ENCODE peak calls at places on chromosomes 7 and 10, in ten cellular contexts. O, L, C, K, P, Y, W, S, H and U are unnamed samples.

GRCh38 chr7:94643771-94644545 is 12.0 kb downstream of the SGCE start:
- DNase-seq in C (no peak), W (no peak), H (no peak), Y (no peak), S (no peak), O (no peak), K (no peak), P (no peak), L (no peak), U (no peak)

GRCh38 chr10:2925631-2926030 is 141.7 kb upstream of the PFKP start:
- DNase-seq in C (peak), Y (no peak), S (peak), H (no peak), L (no peak), P (no peak), W (no peak), K (no peak), O (no peak), U (no peak)

GRCh38 chr10:78557433-78557925 is 511.3 kb upstream of the ZMIZ1 start:
- DNase-seq in C (no peak), Y (no peak), S (no peak), P (no peak), O (no peak), H (no peak), K (no peak), L (no peak), W (no peak), U (no peak)

GRCh38 chr7:134750083-134751062 is 29.1 kb upstream of the CALD1 start:
- DNase-seq in O (peak), Y (no peak), C (peak), H (no peak), S (peak), P (no peak), W (no peak), L (no peak), K (peak), U (no peak)

GRCh38 chr10:46550076-46550790 is 6.2 kb downstream of the GPRIN2 start:
- DNase-seq in P (no peak), W (no peak), L (no peak), K (no peak), S (no peak), Y (no peak), O (no peak), H (no peak), C (no peak), U (no peak)

GRCh38 chr7:106767498-106768323 is 97.4 kb upstream of the PIK3CG start:
- DNase-seq in H (no peak), C (no peak), K (no peak), O (no peak), Y (no peak), S (no peak), P (no peak), L (no peak), W (no peak), U (no peak)

GRCh38 chr10:72952189-72952900 is 2.3 kb downstream of the PLA2G12B start:
- DNase-seq in L (no peak), W (no peak), O (no peak), H (peak), C (no peak), P (no peak), S (no peak), Y (no peak), K (no peak), U (no peak)

GRCh38 chr7:1042161-1042833 is 2.0 kb upstream of the GPR146 start:
- DNase-seq in S (no peak), K (no peak), H (no peak), L (no peak), W (no peak), P (no peak), O (no peak), C (no peak), Y (no peak), U (no peak)

GRCh38 chr7:367351-367841 is 77.4 kb downstream of the FOXL3 start:
- DNase-seq in C (no peak), H (no peak), O (no peak), K (no peak), L (no peak), W (no peak), Y (no peak), S (no peak), P (no peak), U (no peak)

GRCh38 chr7:156223935-156224334 is 411.7 kb upstream of the SHH start:
- DNase-seq in S (no peak), W (no peak), H (no peak), L (no peak), O (no peak), Y (no peak), K (no peak), C (no peak), P (no peak), U (no peak)

GRCh38 chr7:134284952-134285351 is 31.8 kb downstream of the SLC35B4 start:
- DNase-seq in L (no peak), W (no peak), S (no peak), K (no peak), O (no peak), P (no peak), C (no peak), Y (no peak), H (no peak), U (no peak)

GRCh38 chr10:30736685-30737232 is 107.2 kb upstream of the LYZL2 start:
- DNase-seq in H (no peak), S (peak), W (no peak), L (no peak), K (no peak), O (no peak), C (no peak), Y (no peak), P (peak), U (peak)

GRCh38 chr7:157795199-157795598 is 458.4 kb downstream of the DNAJB6 start:
- DNase-seq in W (no peak), O (no peak), C (no peak), L (no peak), Y (peak), P (no peak), H (no peak), K (no peak), S (no peak), U (no peak)

GRCh38 chr7:117582219-117582704 is 102.4 kb downstream of the CFTR start:
- DNase-seq in C (no peak), W (no peak), S (peak), O (no peak), Y (no peak), K (no peak), H (no peak), L (no peak), P (peak), U (no peak)

GRCh38 chr10:102919992-102920736 is 2.1 kb downstream of the CNNM2 start:
- DNase-seq in L (no peak), K (no peak), C (no peak), Y (no peak), H (no peak), P (no peak), S (peak), W (no peak), O (no peak), U (no peak)

GRCh38 chr10:76082956-76083355 is 651.5 kb downstream of the LRMDA start:
- DNase-seq in W (no peak), S (peak), P (no peak), C (no peak), L (no peak), K (no peak), O (no peak), Y (no peak), H (no peak), U (no peak)

GRCh38 chr7:121394709-121395140 is 1.4 kb downstream of the FAM3C start:
- DNase-seq in Y (no peak), O (no peak), K (no peak), S (peak), C (no peak), L (no peak), P (no peak), H (no peak), W (no peak), U (no peak)

GRCh38 chr7:103656221-103656620 is 210.2 kb upstream of the SLC26A5 start:
- DNase-seq in O (no peak), K (no peak), Y (no peak), S (no peak), P (no peak), C (no peak), W (no peak), L (no peak), H (no peak), U (no peak)

GRCh38 chr7:142440219-142441073 is 182.6 kb upstream of the PRSS58 start:
- DNase-seq in W (no peak), C (no peak), Y (no peak), K (no peak), L (no peak), S (peak), H (no peak), P (peak), O (no peak), U (no peak)

GRCh38 chr10:127872011-127872741 is 20.6 kb downstream of the CLRN3 start:
- DNase-seq in O (no peak), L (no peak), H (no peak), Y (no peak), P (no peak), K (no peak), S (no peak), W (no peak), C (no peak), U (no peak)

GRCh38 chr7:322111-322671 is 32.2 kb downstream of the FOXL3 start:
- DNase-seq in C (peak), H (peak), K (peak), P (no peak), S (peak), Y (no peak), W (no peak), O (peak), L (peak), U (no peak)

GRCh38 chr10:60681103-60681502 is 97.2 kb upstream of the CDK1 start:
- DNase-seq in Y (no peak), O (no peak), H (no peak), P (no peak), W (no peak), K (no peak), S (peak), C (no peak), L (no peak), U (no peak)

GRCh38 chr7:46080595-46081159 is 159.6 kb upstream of the IGFBP3 start:
- DNase-seq in W (no peak), S (no peak), H (no peak), K (no peak), O (no peak), L (no peak), C (no peak), P (no peak), Y (no peak), U (no peak)

GRCh38 chr7:105010538-105011523 is 3.2 kb upstream of the KMT2E start:
- DNase-seq in L (no peak), P (no peak), O (no peak), H (no peak), S (peak), W (no peak), C (no peak), Y (no peak), K (no peak), U (no peak)

GRCh38 chr7:69534461-69535041 is 63.7 kb upstream of the AUTS2 start:
- DNase-seq in P (no peak), W (no peak), C (no peak), H (no peak), Y (no peak), L (no peak), K (no peak), O (no peak), S (no peak), U (no peak)

GRCh38 chr10:97850446-97850845 is 803 bp downstream of the GOLGA7B start:
- DNase-seq in K (no peak), H (no peak), P (no peak), O (no peak), L (no peak), W (no peak), Y (no peak), S (no peak), C (no peak), U (no peak)

GRCh38 chr7:3807825-3808224 is 506.8 kb downstream of the SDK1 start:
- DNase-seq in W (no peak), K (no peak), C (no peak), H (no peak), S (no peak), Y (no peak), L (no peak), P (no peak), O (no peak), U (no peak)

GRCh38 chr10:42836096-42836495 is 53.5 kb downstream of the BMS1 start:
- DNase-seq in L (no peak), W (no peak), Y (no peak), P (no peak), S (no peak), K (no peak), C (no peak), O (no peak), H (no peak), U (no peak)

GRCh38 chr7:70698219-70698832 is 433.6 kb upstream of the GALNT17 start:
- DNase-seq in H (peak), C (no peak), W (peak), L (peak), S (peak), Y (peak), P (peak), K (no peak), O (no peak), U (no peak)

GRCh38 chr7:16091951-16092350 is 329.4 kb downstream of the CRPPA start:
- DNase-seq in W (no peak), S (no peak), Y (no peak), L (no peak), O (no peak), C (no peak), H (no peak), K (no peak), P (no peak), U (no peak)

GRCh38 chr7:1818581-1819200 is 148.6 kb downstream of the ELFN1 start:
- DNase-seq in P (no peak), W (no peak), O (no peak), Y (peak), C (no peak), K (no peak), H (peak), S (no peak), L (no peak), U (no peak)

GRCh38 chr7:20928022-20928421 is 141.3 kb upstream of the SP8 start:
- DNase-seq in H (no peak), Y (peak), P (no peak), K (no peak), W (no peak), O (no peak), S (no peak), C (no peak), L (no peak), U (no peak)

GRCh38 chr7:30990316-30991029 is 26.7 kb downstream of the GHRHR start:
- DNase-seq in L (no peak), S (peak), C (no peak), W (no peak), H (no peak), K (no peak), Y (no peak), O (no peak), P (no peak), U (no peak)